ENCODE peak calls at places on chromosomes 12 and 14, in four cellular contexts. A is cardiac muscle cell, E is fibroblast of lung, M is H54. S is an unnamed sample.

GRCh38 chr14:48384786-48385185 is 709.4 kb upstream of the MDGA2 start:
- DNase-seq in E (peak; percentile 7), A (no peak), M (no peak), S (no peak)

GRCh38 chr14:100703574-100704220 is 23.0 kb upstream of the DLK1 start:
- DNase-seq in M (no peak), E (no peak), A (no peak), S (no peak)

GRCh38 chr12:54424232-54424631 is 5.2 kb upstream of the ITGA5 start:
- DNase-seq in E (no peak), A (no peak), M (no peak), S (no peak)

GRCh38 chr14:57212919-57213318 is 55.8 kb downstream of the EXOC5 start:
- DNase-seq in A (no peak), M (no peak), E (peak; percentile 19), S (no peak)

GRCh38 chr12:119444462-119445044 is 110.0 kb downstream of the CCDC60 start:
- DNase-seq in A (peak; percentile 42), E (peak; percentile 27), M (peak; percentile 31), S (peak; percentile 12)

GRCh38 chr12:103181366-103182152 is 224.1 kb downstream of the ASCL1 start:
- DNase-seq in E (no peak), M (no peak), A (no peak), S (no peak)

GRCh38 chr14:99393059-99393655 is 87.5 kb downstream of the SETD3 start:
- DNase-seq in M (peak; percentile 53), E (peak; percentile 17), A (peak; percentile 52), S (no peak)

GRCh38 chr14:24838945-24839616 is 205.1 kb upstream of the GZMB start:
- DNase-seq in E (no peak), A (peak; percentile 65), M (no peak), S (no peak)

GRCh38 chr14:104898195-104898558 is 26.5 kb upstream of the PLD4 start:
- DNase-seq in M (no peak), A (no peak), E (no peak), S (no peak)

GRCh38 chr12:124490584-124491305 is 76.7 kb downstream of the NCOR2 start:
- DNase-seq in E (no peak), M (no peak), A (peak; percentile 30), S (no peak)

GRCh38 chr12:51270847-51271518 is 768 bp upstream of the SMAGP start:
- DNase-seq in M (peak; percentile 70), E (peak; percentile 90), A (peak; percentile 68), S (no peak)

GRCh38 chr12:122819209-122819805 is 15.9 kb upstream of the HIP1R start:
- DNase-seq in E (no peak), A (no peak), M (no peak), S (no peak)

GRCh38 chr12:93163260-93164036 is 214.3 kb upstream of the NUDT4 start:
- DNase-seq in A (no peak), M (no peak), E (peak; percentile 87), S (no peak)

GRCh38 chr14:81400852-81401251 is 728 bp upstream of the STON2 start:
- DNase-seq in M (peak; percentile 5), E (peak; percentile 99), A (peak; percentile 96), S (peak; percentile 96)

GRCh38 chr14:73786632-73786941 is 65.0 kb upstream of the PTGR2 start:
- DNase-seq in A (peak; percentile 61), M (no peak), E (peak; percentile 49), S (no peak)

GRCh38 chr12:131378861-131379665 is 331.8 kb upstream of the SFSWAP start:
- DNase-seq in E (no peak), A (no peak), M (no peak), S (peak; percentile 78)

GRCh38 chr14:86933460-86933859 is 1059.5 kb downstream of the GALC start:
- DNase-seq in A (no peak), M (no peak), E (peak; percentile 10), S (no peak)

GRCh38 chr12:43271659-43272058 is 280.3 kb downstream of the ADAMTS20 start:
- DNase-seq in E (no peak), A (no peak), M (no peak), S (no peak)

GRCh38 chr12:125289965-125290364 is 224.7 kb downstream of the AACS start:
- DNase-seq in E (no peak), M (no peak), A (no peak), S (no peak)

GRCh38 chr12:52082026-52082667 is 2.6 kb downstream of the SMIM41 start:
- DNase-seq in E (peak; percentile 63), A (peak; percentile 52), M (no peak), S (no peak)

GRCh38 chr12:49901986-49902385 is 1.7 kb downstream of the FAIM2 start:
- DNase-seq in M (no peak), E (no peak), A (no peak), S (no peak)

GRCh38 chr14:89296281-89296745 is 120.7 kb downstream of the FOXN3 start:
- DNase-seq in M (no peak), E (no peak), A (no peak), S (no peak)

GRCh38 chr14:23009939-23010718 is at the start of gene C14orf93:
- DNase-seq in M (peak; percentile 64), A (peak; percentile 75), E (peak; percentile 51), S (peak; percentile 71)

GRCh38 chr12:63994704-63995103 is 150.2 kb downstream of the SRGAP1 start:
- DNase-seq in A (no peak), E (peak; percentile 53), M (no peak), S (no peak)

GRCh38 chr12:120529641-120530314 is 820 bp upstream of the COQ5 start:
- DNase-seq in E (peak; percentile 57), A (peak; percentile 46), M (no peak), S (no peak)

GRCh38 chr12:106074706-106075392 is 63.9 kb downstream of the NUAK1 start:
- DNase-seq in A (peak; percentile 79), M (no peak), E (peak; percentile 92), S (no peak)

GRCh38 chr12:72511906-72512305 is 239.7 kb downstream of the TRHDE start:
- DNase-seq in A (peak; percentile 1), E (peak; percentile 92), M (no peak), S (no peak)

S was measured in lower leg skin.